ENCODE peak calls at places on chromosomes 3 and 15, in ten cellular contexts. J, M, Y, N, L, F, D, P, H and E are unnamed samples.
A peak's percentile ranks its signal among the peaks of the same experiment; 100 is the strongest.

GRCh38 chr3:129686941-129687340 is 80.5 kb upstream of the PLXND1 start:
- DNase-seq in D (no peak), P (no peak), M (no peak), H (no peak), F (peak; percentile 32), Y (no peak), L (no peak), J (no peak), N (no peak), E (peak; percentile 36)

GRCh38 chr3:99648091-99648490 is 9.7 kb downstream of the COL8A1 start:
- DNase-seq in D (peak; percentile 28), F (no peak), J (no peak), H (no peak), N (peak; percentile 58), Y (no peak), P (no peak), L (peak; percentile 63), M (no peak), E (no peak)

GRCh38 chr15:81292516-81293001 is 31.4 kb downstream of the STARD5 start:
- DNase-seq in M (no peak), F (no peak), L (no peak), N (no peak), P (no peak), J (peak; percentile 70), H (no peak), D (peak; percentile 83), Y (no peak), E (no peak)

GRCh38 chr3:75237041-75237775 is 426.9 kb upstream of the FRG2C start:
- DNase-seq in D (no peak), Y (no peak), F (no peak), P (no peak), M (no peak), J (no peak), N (no peak), H (no peak), L (no peak), E (no peak)

GRCh38 chr3:12328132-12328915 is 39.5 kb downstream of the PPARG start:
- DNase-seq in F (peak; percentile 10), L (no peak), M (no peak), H (no peak), Y (no peak), P (no peak), D (no peak), J (no peak), N (no peak), E (no peak)

GRCh38 chr3:177576754-177577153 is 379.5 kb upstream of the TBL1XR1 start:
- DNase-seq in H (no peak), M (no peak), N (no peak), F (no peak), P (no peak), L (no peak), J (no peak), D (no peak), Y (no peak), E (no peak)

GRCh38 chr15:61556037-61556648 is 327.0 kb upstream of the RORA start:
- DNase-seq in P (no peak), J (no peak), L (peak; percentile 7), N (peak; percentile 79), F (no peak), M (no peak), D (no peak), Y (no peak), H (no peak), E (no peak)

GRCh38 chr3:196604548-196604947 is 34.9 kb upstream of the NRROS start:
- DNase-seq in M (no peak), F (no peak), H (no peak), P (no peak), D (peak; percentile 66), L (no peak), Y (no peak), J (no peak), N (no peak), E (no peak)

GRCh38 chr3:39177708-39178332 is 14.6 kb downstream of the XIRP1 start:
- DNase-seq in D (peak; percentile 77), H (peak; percentile 67), P (peak; percentile 94), F (peak; percentile 91), L (peak; percentile 75), Y (peak; percentile 95), M (peak; percentile 94), J (peak; percentile 63), N (peak; percentile 90), E (peak; percentile 64)

GRCh38 chr3:44028-44676 is 152.4 kb upstream of the CHL1 start:
- DNase-seq in Y (no peak), H (no peak), M (no peak), J (no peak), P (no peak), N (no peak), F (no peak), D (no peak), L (no peak), E (no peak)

GRCh38 chr15:36468746-36469145 is 110.7 kb upstream of the CDIN1 start:
- DNase-seq in F (no peak), L (no peak), H (peak; percentile 37), D (peak; percentile 66), Y (no peak), P (no peak), N (peak; percentile 9), J (peak; percentile 12), M (peak; percentile 50), E (no peak)

GRCh38 chr3:108250626-108251025 is 28.4 kb upstream of the IFT57 start:
- DNase-seq in L (peak; percentile 25), D (no peak), F (no peak), M (no peak), P (no peak), N (peak; percentile 4), J (no peak), H (no peak), Y (no peak), E (no peak)

GRCh38 chr15:49301562-49301961 is 121.5 kb upstream of the FGF7 start:
- DNase-seq in D (no peak), Y (no peak), L (no peak), N (no peak), M (no peak), H (no peak), J (no peak), P (no peak), F (no peak), E (no peak)

DNA sequence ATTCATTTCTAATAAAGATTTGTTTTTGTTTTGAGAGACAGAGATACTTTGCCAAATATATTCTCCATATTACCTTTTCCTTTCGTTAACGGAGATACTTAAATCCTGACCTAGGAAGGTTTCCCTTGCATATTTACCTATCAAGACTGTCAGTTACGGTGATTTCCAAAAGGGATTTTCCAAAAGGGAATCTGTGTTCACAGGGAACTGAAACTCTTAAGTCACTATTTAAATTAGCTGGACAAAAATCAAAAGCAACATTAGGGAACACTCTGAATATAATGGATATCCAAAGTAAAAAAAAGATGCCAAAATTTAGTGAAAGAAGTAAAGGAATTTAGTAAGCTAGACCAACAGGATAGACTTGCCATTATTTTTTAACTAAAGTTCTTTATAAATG is 576 bp downstream of the LRRFIP2 start:
- DNase-seq in D (no peak), J (no peak), M (no peak), P (no peak), N (no peak), H (no peak), Y (no peak), F (no peak), L (no peak), E (peak; percentile 91)
- H3K4me3 ChIP-seq in D (peak overlapping the region; percentile 75), J (peak overlapping the region; percentile 91), M (peak overlapping the region; percentile 92), P (no peak overlapping the region), N (no peak overlapping the region), H (peak overlapping the region; percentile 77), Y (no peak overlapping the region), F (no peak overlapping the region), L (peak overlapping the region; percentile 87), E (peak overlapping the region; percentile 94)

DNA sequence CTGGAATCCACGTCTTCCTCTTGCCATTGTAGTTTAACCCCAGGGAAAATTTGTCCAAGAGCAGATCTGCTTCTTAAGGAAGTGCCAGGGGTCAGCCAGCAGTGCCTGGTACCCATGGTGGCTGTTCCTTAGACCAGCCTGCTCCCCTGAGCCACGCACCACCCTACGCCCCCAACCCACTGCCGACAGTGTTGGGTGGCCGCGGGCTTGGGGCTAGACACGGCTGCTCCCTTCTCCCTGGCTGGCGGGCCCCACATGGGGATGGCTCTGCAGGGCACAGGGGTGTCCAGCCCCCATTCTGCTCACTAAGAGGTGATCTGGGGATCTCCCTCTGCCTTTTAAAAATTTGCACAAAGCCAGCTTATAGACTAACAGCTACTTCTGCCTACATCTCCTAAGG is 104.8 kb downstream of the TMEM266 start:
- DNase-seq in F (no peak), L (no peak), D (no peak), J (no peak), H (no peak), P (no peak), N (no peak), M (no peak), Y (no peak), E (no peak)
- H3K4me3 ChIP-seq in F (no peak overlapping the region), L (no peak overlapping the region), D (no peak overlapping the region), J (no peak overlapping the region), H (no peak overlapping the region), P (no peak overlapping the region), N (no peak overlapping the region), M (no peak overlapping the region), Y (no peak overlapping the region), E (no peak overlapping the region)

GRCh38 chr3:191499307-191500125 is 38.6 kb downstream of the PYDC2 start:
- DNase-seq in Y (peak; percentile 84), F (peak; percentile 13), D (no peak), P (no peak), L (no peak), M (no peak), N (peak; percentile 54), J (peak; percentile 3), H (peak; percentile 14), E (no peak)
- H3K4me3 ChIP-seq in Y (no peak overlapping the region), F (no peak overlapping the region), D (no peak overlapping the region), P (no peak overlapping the region), L (peak overlapping the region; percentile 31), M (no peak overlapping the region), N (peak overlapping the region; percentile 43), J (no peak overlapping the region), H (no peak overlapping the region), E (no peak overlapping the region)

DNA sequence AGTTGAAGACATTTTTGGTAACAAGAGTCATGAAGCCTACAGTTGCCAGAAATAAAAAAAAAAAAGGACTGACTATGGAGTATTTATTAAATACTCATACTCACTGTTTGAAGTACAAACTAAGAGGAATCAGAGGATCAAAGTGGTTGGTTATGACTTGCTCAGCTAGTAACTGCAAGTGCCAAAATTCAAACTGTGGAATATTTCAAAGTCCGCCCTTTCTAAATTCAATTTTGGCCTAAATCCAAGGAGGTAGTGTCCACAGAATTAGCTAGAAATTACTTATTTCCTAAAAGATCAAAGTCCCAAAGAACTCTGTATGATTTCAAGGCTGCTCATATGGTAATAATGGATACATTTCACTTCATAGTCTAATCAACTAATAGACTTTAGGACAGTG is 274.5 kb downstream of the ZBTB20 start:
- DNase-seq in D (no peak), N (no peak), P (no peak), L (no peak), H (no peak), Y (no peak), M (no peak), F (no peak), J (no peak), E (no peak)
- H3K4me3 ChIP-seq in D (no peak overlapping the region), N (no peak overlapping the region), P (no peak overlapping the region), L (no peak overlapping the region), H (no peak overlapping the region), Y (no peak overlapping the region), M (no peak overlapping the region), F (no peak overlapping the region), J (no peak overlapping the region), E (no peak overlapping the region)

GRCh38 chr3:170529346-170529745 is 56.5 kb downstream of the SLC7A14 start:
- DNase-seq in F (no peak), Y (no peak), N (no peak), H (no peak), M (no peak), D (no peak), P (no peak), L (no peak), J (no peak), E (no peak)
- H3K4me3 ChIP-seq in F (no peak overlapping the region), Y (no peak overlapping the region), N (no peak overlapping the region), H (no peak overlapping the region), M (no peak overlapping the region), D (no peak overlapping the region), P (no peak overlapping the region), L (no peak overlapping the region), J (no peak overlapping the region), E (no peak overlapping the region)